ENCODE peak calls at places on chromosomes 7 and 10, in five cellular contexts. One of them, this sample, is unnamed.
A peak's percentile ranks its signal among the peaks of the same experiment; 100 is the strongest.

GRCh38 chr10:121911421-121911697 is 16.5 kb downstream of the ATE1 start:
- DNase-seq in bronchial epithelial cell: no peak
- DNase-seq in GM23338: no peak
- DNase-seq in AG10803: no peak
- DNase-seq in WTC11: no peak
- DNase-seq in this sample: no peak

GRCh38 chr7:153044981-153045380 is 285.4 kb downstream of the ACTR3B start:
- DNase-seq in WTC11: no peak
- DNase-seq in AG10803: no peak
- DNase-seq in GM23338: no peak
- DNase-seq in bronchial epithelial cell: no peak
- DNase-seq in this sample: no peak

GRCh38 chr7:37116043-37116701 is 332.5 kb downstream of the ELMO1 start:
- DNase-seq in WTC11: no peak
- DNase-seq in bronchial epithelial cell: no peak
- DNase-seq in GM23338: no peak
- DNase-seq in AG10803: no peak
- DNase-seq in this sample: no peak

GRCh38 chr7:24024276-24024675 is 259.7 kb upstream of the NPY start:
- DNase-seq in WTC11: no peak
- DNase-seq in AG10803: no peak
- DNase-seq in bronchial epithelial cell: no peak
- DNase-seq in GM23338: no peak
- DNase-seq in this sample: no peak

GRCh38 chr7:91266067-91266930 is 2.1 kb downstream of the FZD1 start:
- DNase-seq in AG10803: no peak
- DNase-seq in GM23338: peak; percentile 45
- DNase-seq in bronchial epithelial cell: no peak
- DNase-seq in WTC11: peak; percentile 22
- DNase-seq in this sample: no peak

GRCh38 chr10:78630944-78631838 is 437.6 kb upstream of the ZMIZ1 start:
- DNase-seq in AG10803: peak; percentile 37
- DNase-seq in GM23338: no peak
- DNase-seq in WTC11: no peak
- DNase-seq in bronchial epithelial cell: no peak
- DNase-seq in this sample: no peak

GRCh38 chr7:4225352-4225751 is 456.7 kb upstream of the FOXK1 start:
- DNase-seq in AG10803: no peak
- DNase-seq in bronchial epithelial cell: no peak
- DNase-seq in WTC11: no peak
- DNase-seq in GM23338: no peak
- DNase-seq in this sample: no peak

GRCh38 chr10:95242581-95243317 is 48.1 kb downstream of the PDLIM1 start:
- DNase-seq in GM23338: peak; percentile 86
- DNase-seq in AG10803: peak; percentile 68
- DNase-seq in bronchial epithelial cell: peak; percentile 44
- DNase-seq in WTC11: peak; percentile 61
- DNase-seq in this sample: peak; percentile 71

GRCh38 chr10:129779126-129779525 is 184.9 kb downstream of the EBF3 start:
- DNase-seq in GM23338: no peak
- DNase-seq in bronchial epithelial cell: no peak
- DNase-seq in WTC11: no peak
- DNase-seq in AG10803: no peak
- DNase-seq in this sample: no peak

GRCh38 chr7:84484502-84485079 is 290.0 kb upstream of the SEMA3A start:
- DNase-seq in WTC11: no peak
- DNase-seq in bronchial epithelial cell: peak; percentile 13
- DNase-seq in AG10803: peak; percentile 54
- DNase-seq in GM23338: no peak
- DNase-seq in this sample: peak; percentile 6

GRCh38 chr7:83162402-83163256 is at the start of gene PCLO:
- DNase-seq in AG10803: peak; percentile 1
- DNase-seq in WTC11: peak; percentile 96
- DNase-seq in bronchial epithelial cell: peak; percentile 90
- DNase-seq in GM23338: peak; percentile 94
- DNase-seq in this sample: peak; percentile 62

GRCh38 chr10:120477723-120478270 is 20.8 kb downstream of the PLPP4 start:
- DNase-seq in AG10803: peak; percentile 56
- DNase-seq in bronchial epithelial cell: no peak
- DNase-seq in GM23338: no peak
- DNase-seq in WTC11: no peak
- DNase-seq in this sample: no peak

GRCh38 chr10:99161194-99161593 is 74.5 kb downstream of the HPSE2 start:
- DNase-seq in GM23338: no peak
- DNase-seq in AG10803: no peak
- DNase-seq in bronchial epithelial cell: no peak
- DNase-seq in WTC11: no peak
- DNase-seq in this sample: no peak

GRCh38 chr10:118102116-118102515 is 55.4 kb upstream of the RAB11FIP2 start:
- DNase-seq in bronchial epithelial cell: no peak
- DNase-seq in GM23338: no peak
- DNase-seq in WTC11: no peak
- DNase-seq in AG10803: peak; percentile 91
- DNase-seq in this sample: no peak

GRCh38 chr10:86300399-86300925 is 66.1 kb downstream of the GRID1 start:
- DNase-seq in bronchial epithelial cell: no peak
- DNase-seq in GM23338: no peak
- DNase-seq in WTC11: no peak
- DNase-seq in AG10803: no peak
- DNase-seq in this sample: no peak

GRCh38 chr7:36625247-36625646 is 99.0 kb downstream of the AOAH start:
- DNase-seq in AG10803: no peak
- DNase-seq in WTC11: no peak
- DNase-seq in GM23338: no peak
- DNase-seq in bronchial epithelial cell: no peak
- DNase-seq in this sample: no peak

GRCh38 chr10:73253226-73253557 is 748 bp upstream of the MRPS16 start:
- DNase-seq in WTC11: no peak
- DNase-seq in GM23338: peak; percentile 34
- DNase-seq in AG10803: no peak
- DNase-seq in bronchial epithelial cell: peak; percentile 21
- DNase-seq in this sample: no peak

GRCh38 chr7:57225666-57226065 is 93.4 kb upstream of the ZNF479 start:
- DNase-seq in AG10803: no peak
- DNase-seq in WTC11: no peak
- DNase-seq in bronchial epithelial cell: no peak
- DNase-seq in GM23338: no peak
- DNase-seq in this sample: no peak

GRCh38 chr7:117178600-117178999 is 144.3 kb downstream of the WNT2 start:
- DNase-seq in AG10803: no peak
- DNase-seq in GM23338: no peak
- DNase-seq in WTC11: no peak
- DNase-seq in bronchial epithelial cell: no peak
- DNase-seq in this sample: no peak

GRCh38 chr10:130038611-130039109 is 72.0 kb downstream of the C10orf143 start:
- DNase-seq in bronchial epithelial cell: no peak
- DNase-seq in AG10803: no peak
- DNase-seq in WTC11: no peak
- DNase-seq in GM23338: no peak
- DNase-seq in this sample: no peak

GRCh38 chr10:102457591-102458150 is 6.3 kb upstream of the C10orf95 start:
- DNase-seq in bronchial epithelial cell: no peak
- DNase-seq in WTC11: no peak
- DNase-seq in AG10803: no peak
- DNase-seq in GM23338: no peak
- DNase-seq in this sample: no peak

GRCh38 chr10:73083234-73083633 is 13.4 kb downstream of the P4HA1 start:
- DNase-seq in WTC11: no peak
- DNase-seq in AG10803: no peak
- DNase-seq in GM23338: no peak
- DNase-seq in bronchial epithelial cell: no peak
- DNase-seq in this sample: no peak

GRCh38 chr10:128553755-128554154 is 427.5 kb upstream of the MKI67 start:
- DNase-seq in AG10803: no peak
- DNase-seq in GM23338: no peak
- DNase-seq in WTC11: no peak
- DNase-seq in bronchial epithelial cell: no peak
- DNase-seq in this sample: peak; percentile 16

GRCh38 chr10:92695679-92696605 is 6.2 kb downstream of the HHEX start:
- DNase-seq in WTC11: peak; percentile 64
- DNase-seq in AG10803: peak; percentile 24
- DNase-seq in bronchial epithelial cell: no peak
- DNase-seq in GM23338: peak; percentile 56
- DNase-seq in this sample: no peak

GRCh38 chr7:13279854-13280435 is 592.5 kb downstream of the ARL4A start:
- DNase-seq in bronchial epithelial cell: peak; percentile 29
- DNase-seq in AG10803: peak; percentile 29
- DNase-seq in GM23338: peak; percentile 70
- DNase-seq in WTC11: no peak
- DNase-seq in this sample: peak; percentile 44

GRCh38 chr7:19107392-19108147 is 9.9 kb downstream of the TWIST1 start:
- DNase-seq in GM23338: peak; percentile 73
- DNase-seq in WTC11: peak; percentile 50
- DNase-seq in bronchial epithelial cell: peak; percentile 13
- DNase-seq in AG10803: peak; percentile 83
- DNase-seq in this sample: no peak

GRCh38 chr7:19117870-19118608 is 603 bp upstream of the TWIST1 start:
- DNase-seq in AG10803: no peak
- DNase-seq in WTC11: peak; percentile 29
- DNase-seq in bronchial epithelial cell: no peak
- DNase-seq in GM23338: peak; percentile 61
- DNase-seq in this sample: peak; percentile 7

GRCh38 chr10:104069610-104070009 is 16.1 kb downstream of the COL17A1 start:
- DNase-seq in WTC11: no peak
- DNase-seq in AG10803: no peak
- DNase-seq in GM23338: no peak
- DNase-seq in bronchial epithelial cell: no peak
- DNase-seq in this sample: no peak

GRCh38 chr10:2097937-2098336 is 360.6 kb upstream of the ADARB2 start:
- DNase-seq in AG10803: no peak
- DNase-seq in bronchial epithelial cell: no peak
- DNase-seq in WTC11: no peak
- DNase-seq in GM23338: no peak
- DNase-seq in this sample: no peak

GRCh38 chr7:117818241-117818640 is 55.0 kb downstream of the CTTNBP2 start:
- DNase-seq in WTC11: no peak
- DNase-seq in GM23338: no peak
- DNase-seq in bronchial epithelial cell: no peak
- DNase-seq in AG10803: no peak
- DNase-seq in this sample: peak; percentile 42

GRCh38 chr7:13017325-13017853 is 330.0 kb downstream of the ARL4A start:
- DNase-seq in WTC11: no peak
- DNase-seq in bronchial epithelial cell: peak; percentile 91
- DNase-seq in AG10803: no peak
- DNase-seq in GM23338: peak; percentile 61
- DNase-seq in this sample: peak; percentile 83

GRCh38 chr7:88758355-88759215 is 915 bp upstream of the ZNF804B start:
- DNase-seq in WTC11: peak; percentile 37
- DNase-seq in bronchial epithelial cell: no peak
- DNase-seq in GM23338: peak; percentile 65
- DNase-seq in AG10803: peak; percentile 5
- DNase-seq in this sample: no peak

GRCh38 chr10:125840955-125841354 is 17.6 kb downstream of the BCCIP start:
- DNase-seq in AG10803: no peak
- DNase-seq in WTC11: no peak
- DNase-seq in GM23338: no peak
- DNase-seq in bronchial epithelial cell: peak; percentile 58
- DNase-seq in this sample: peak; percentile 1

GRCh38 chr10:54002077-54002476 is 799.0 kb downstream of the PCDH15 start:
- DNase-seq in AG10803: no peak
- DNase-seq in GM23338: no peak
- DNase-seq in WTC11: no peak
- DNase-seq in bronchial epithelial cell: no peak
- DNase-seq in this sample: peak; percentile 2

GRCh38 chr10:53997953-53998352 is 803.1 kb downstream of the PCDH15 start:
- DNase-seq in AG10803: no peak
- DNase-seq in GM23338: peak; percentile 33
- DNase-seq in bronchial epithelial cell: peak; percentile 22
- DNase-seq in WTC11: no peak
- DNase-seq in this sample: peak; percentile 26
- TF ChIP-seq CTCF in AG10803: no peak
- TF ChIP-seq CTCF in GM23338: peak; percentile 39
- TF ChIP-seq CTCF in bronchial epithelial cell: peak; percentile 22
- TF ChIP-seq CTCF in WTC11: no peak
- TF ChIP-seq CTCF in this sample: peak; percentile 41

GRCh38 chr10:6647811-6648526 is 67.9 kb upstream of the PRKCQ start:
- DNase-seq in AG10803: no peak
- DNase-seq in bronchial epithelial cell: peak; percentile 52
- DNase-seq in WTC11: peak; percentile 87
- DNase-seq in GM23338: peak; percentile 93
- DNase-seq in this sample: peak; percentile 59
- TF ChIP-seq CTCF in AG10803: peak; percentile 54
- TF ChIP-seq CTCF in bronchial epithelial cell: peak; percentile 88
- TF ChIP-seq CTCF in WTC11: peak; percentile 83
- TF ChIP-seq CTCF in GM23338: peak; percentile 82
- TF ChIP-seq CTCF in this sample: peak; percentile 82

GRCh38 chr7:127794551-127794950 is 142.6 kb downstream of the SND1 start:
- DNase-seq in bronchial epithelial cell: no peak
- DNase-seq in AG10803: no peak
- DNase-seq in WTC11: no peak
- DNase-seq in GM23338: no peak
- DNase-seq in this sample: no peak

GRCh38 chr7:127793582-127793981 is 141.6 kb downstream of the SND1 start:
- DNase-seq in bronchial epithelial cell: no peak
- DNase-seq in GM23338: no peak
- DNase-seq in AG10803: no peak
- DNase-seq in WTC11: no peak
- DNase-seq in this sample: no peak

GRCh38 chr7:127791790-127792189 is 139.8 kb downstream of the SND1 start:
- DNase-seq in bronchial epithelial cell: peak; percentile 59
- DNase-seq in GM23338: no peak
- DNase-seq in AG10803: peak; percentile 73
- DNase-seq in WTC11: no peak
- DNase-seq in this sample: peak; percentile 51

GRCh38 chr7:127794135-127794534 is 142.1 kb downstream of the SND1 start:
- DNase-seq in GM23338: no peak
- DNase-seq in bronchial epithelial cell: no peak
- DNase-seq in AG10803: no peak
- DNase-seq in WTC11: no peak
- DNase-seq in this sample: no peak

GRCh38 chr7:127792528-127793342 is 140.7 kb downstream of the SND1 start:
- DNase-seq in GM23338: peak; percentile 91
- DNase-seq in bronchial epithelial cell: peak; percentile 23
- DNase-seq in AG10803: no peak
- DNase-seq in WTC11: peak; percentile 84
- DNase-seq in this sample: peak; percentile 46
- TF ChIP-seq CTCF in GM23338: peak; percentile 91
- TF ChIP-seq CTCF in bronchial epithelial cell: peak; percentile 77
- TF ChIP-seq CTCF in AG10803: peak; percentile 45
- TF ChIP-seq CTCF in WTC11: peak; percentile 78
- TF ChIP-seq CTCF in this sample: peak; percentile 46

GRCh38 chr7:155205368-155206285 is 92.1 kb upstream of the INSIG1 start:
- DNase-seq in GM23338: peak; percentile 65
- DNase-seq in AG10803: peak; percentile 99
- DNase-seq in bronchial epithelial cell: peak; percentile 94
- DNase-seq in WTC11: peak; percentile 55
- DNase-seq in this sample: peak; percentile 96
- TF ChIP-seq CTCF in GM23338: no peak
- TF ChIP-seq CTCF in AG10803: no peak
- TF ChIP-seq CTCF in bronchial epithelial cell: no peak
- TF ChIP-seq CTCF in WTC11: no peak
- TF ChIP-seq CTCF in this sample: no peak